ENCODE peak calls at places on chromosomes 12 and 14, in nine cellular contexts. K, Z, E, S, U, T, F, L and X are unnamed samples.

GRCh38 chr14:96126339-96126770 is 78.3 kb upstream of the BDKRB2 start:
- DNase-seq in K (no peak), Z (no peak), E (no peak), S (no peak), U (no peak), T (no peak), F (no peak), L (no peak), X (no peak)

GRCh38 chr14:106024983-106025604 is 498.7 kb downstream of the TMEM121 start:
- DNase-seq in K (no peak), Z (no peak), E (no peak), S (no peak), U (no peak), T (no peak), F (peak), L (no peak), X (no peak)

GRCh38 chr14:95143813-95144620 is 13.3 kb downstream of the DICER1 start:
- DNase-seq in K (no peak), Z (no peak), E (no peak), S (no peak), U (no peak), T (no peak), F (no peak), L (no peak), X (peak)

GRCh38 chr14:58722433-58722832 is 84.7 kb downstream of the DACT1 start:
- DNase-seq in K (no peak), Z (no peak), E (no peak), S (no peak), U (no peak), T (no peak), F (no peak), L (no peak), X (no peak)

GRCh38 chr12:6770094-6770493 is 2.2 kb upstream of the LAG3 start:
- DNase-seq in K (no peak), Z (no peak), E (no peak), S (no peak), U (no peak), T (no peak), F (no peak), L (no peak), X (no peak)

GRCh38 chr12:124390442-124391116 is 95.7 kb downstream of the RFLNA start:
- DNase-seq in K (peak), Z (no peak), E (no peak), S (peak), U (peak), T (peak), F (no peak), L (peak), X (peak)

GRCh38 chr12:45224311-45224710 is 8.4 kb downstream of the ANO6 start:
- DNase-seq in K (no peak), Z (no peak), E (no peak), S (no peak), U (no peak), T (no peak), F (no peak), L (no peak), X (no peak)

GRCh38 chr12:72271741-72272661 is at the start of gene TRHDE:
- DNase-seq in K (peak), Z (peak), E (no peak), S (no peak), U (no peak), T (no peak), F (no peak), L (peak), X (peak)

GRCh38 chr12:119480551-119480950 is 113.0 kb upstream of the TMEM233 start:
- DNase-seq in K (no peak), Z (no peak), E (no peak), S (no peak), U (no peak), T (no peak), F (no peak), L (no peak), X (no peak)

GRCh38 chr14:22386924-22387775 is 201.9 kb downstream of the DAD1 start:
- DNase-seq in K (peak), Z (peak), E (peak), S (peak), U (peak), T (peak), F (no peak), L (peak), X (peak)

GRCh38 chr12:54974281-54974680 is 10.3 kb downstream of the TESPA1 start:
- DNase-seq in K (no peak), Z (no peak), E (no peak), S (no peak), U (no peak), T (no peak), F (no peak), L (no peak), X (no peak)

GRCh38 chr12:129966086-129966640 is 62.3 kb upstream of the TMEM132D start:
- DNase-seq in K (no peak), Z (no peak), E (peak), S (no peak), U (no peak), T (no peak), F (no peak), L (no peak), X (no peak)

GRCh38 chr12:75635606-75636444 is 124.4 kb upstream of the KRR1 start:
- DNase-seq in K (peak), Z (no peak), E (no peak), S (no peak), U (peak), T (peak), F (no peak), L (peak), X (no peak)

GRCh38 chr14:22433059-22433458 is 156.0 kb downstream of the DAD1 start:
- DNase-seq in K (no peak), Z (no peak), E (no peak), S (no peak), U (no peak), T (no peak), F (no peak), L (no peak), X (peak)

GRCh38 chr14:69573841-69574265 is 818 bp downstream of the CCDC177 start:
- DNase-seq in K (no peak), Z (peak), E (no peak), S (no peak), U (no peak), T (no peak), F (no peak), L (no peak), X (no peak)

GRCh38 chr12:6201775-6202292 is 1.6 kb downstream of the CD9 start:
- DNase-seq in K (no peak), Z (no peak), E (no peak), S (no peak), U (peak), T (no peak), F (no peak), L (no peak), X (no peak)

GRCh38 chr14:100560471-100560870 is 26.7 kb downstream of the BEGAIN start:
- DNase-seq in K (no peak), Z (no peak), E (no peak), S (no peak), U (no peak), T (no peak), F (no peak), L (no peak), X (no peak)

GRCh38 chr12:121240484-121241202 is 30.7 kb downstream of the P2RX4 start:
- DNase-seq in K (no peak), Z (peak), E (no peak), S (peak), U (peak), T (no peak), F (peak), L (no peak), X (peak)

GRCh38 chr12:69096669-69097364 is 142.6 kb upstream of the CPSF6 start:
- DNase-seq in K (no peak), Z (no peak), E (no peak), S (no peak), U (no peak), T (no peak), F (no peak), L (peak), X (no peak)

GRCh38 chr12:112107306-112107705 is 1.3 kb downstream of the NAA25 start:
- DNase-seq in K (no peak), Z (no peak), E (no peak), S (no peak), U (peak), T (no peak), F (no peak), L (peak), X (no peak)

GRCh38 chr14:106210650-106211049 is 684.3 kb downstream of the TMEM121 start:
- DNase-seq in K (no peak), Z (no peak), E (no peak), S (no peak), U (peak), T (no peak), F (no peak), L (no peak), X (no peak)

GRCh38 chr12:92324849-92325500 is 179.3 kb upstream of the BTG1 start:
- DNase-seq in K (no peak), Z (no peak), E (no peak), S (no peak), U (no peak), T (no peak), F (no peak), L (no peak), X (no peak)

GRCh38 chr14:19743256-19743655 is at the start of gene OR4Q3:
- DNase-seq in K (no peak), Z (no peak), E (no peak), S (no peak), U (no peak), T (no peak), F (no peak), L (no peak), X (no peak)

GRCh38 chr14:101118746-101119610 is 215.5 kb upstream of the RTL1 start:
- DNase-seq in K (no peak), Z (no peak), E (no peak), S (peak), U (no peak), T (no peak), F (no peak), L (no peak), X (no peak)

GRCh38 chr14:36658091-36659009 is 3.3 kb upstream of the PAX9 start:
- DNase-seq in K (no peak), Z (peak), E (no peak), S (no peak), U (no peak), T (no peak), F (no peak), L (no peak), X (no peak)

GRCh38 chr12:89796798-89797382 is 88.3 kb upstream of the ATP2B1 start:
- DNase-seq in K (no peak), Z (no peak), E (no peak), S (no peak), U (no peak), T (no peak), F (no peak), L (no peak), X (no peak)

GRCh38 chr14:68656452-68656851 is 136.4 kb downstream of the ZFP36L1 start:
- DNase-seq in K (no peak), Z (no peak), E (no peak), S (no peak), U (no peak), T (no peak), F (no peak), L (no peak), X (no peak)

GRCh38 chr12:52791271-52792184 is 4.4 kb downstream of the KRT3 start:
- DNase-seq in K (no peak), Z (no peak), E (no peak), S (no peak), U (no peak), T (no peak), F (no peak), L (no peak), X (no peak)

GRCh38 chr14:95660550-95661515 is 25.4 kb upstream of the TCL1B start:
- DNase-seq in K (no peak), Z (no peak), E (no peak), S (no peak), U (no peak), T (no peak), F (no peak), L (no peak), X (no peak)

GRCh38 chr14:55107766-55108554 is 21.1 kb upstream of the LGALS3 start:
- DNase-seq in K (peak), Z (no peak), E (no peak), S (peak), U (peak), T (peak), F (no peak), L (peak), X (no peak)

GRCh38 chr14:82657186-82657675 is 1123.6 kb upstream of the SEL1L start:
- DNase-seq in K (no peak), Z (no peak), E (no peak), S (no peak), U (no peak), T (no peak), F (no peak), L (peak), X (no peak)

GRCh38 chr14:79554816-79555215 is 656.5 kb downstream of the DIO2 start:
- DNase-seq in K (no peak), Z (no peak), E (no peak), S (no peak), U (no peak), T (no peak), F (no peak), L (no peak), X (no peak)

GRCh38 chr12:44875954-44876553 is at the start of gene NELL2:
- DNase-seq in K (no peak), Z (peak), E (peak), S (no peak), U (peak), T (no peak), F (peak), L (peak), X (peak)

GRCh38 chr12:13204428-13204827 is 7.9 kb downstream of the EMP1 start:
- DNase-seq in K (peak), Z (no peak), E (no peak), S (no peak), U (no peak), T (no peak), F (no peak), L (no peak), X (no peak)

GRCh38 chr14:104213301-104214034 is 75.1 kb downstream of the KIF26A start:
- DNase-seq in K (no peak), Z (no peak), E (no peak), S (no peak), U (no peak), T (no peak), F (no peak), L (no peak), X (no peak)